ENCODE peak calls at places on chromosomes 1 and 21, in eight cellular contexts. A, O, Y, T, Z, I, N and C are unnamed samples.

GRCh38 chr1:11286735-11287410 is 13.9 kb downstream of the UBIAD1 start:
- DNase-seq in T (no peak), Z (peak; percentile 59), N (no peak), I (no peak), A (peak; percentile 88), O (no peak), Y (peak; percentile 7), C (peak; percentile 79)

GRCh38 chr21:44066116-44066515 is 41.1 kb upstream of the PWP2 start:
- DNase-seq in N (no peak), T (no peak), A (no peak), O (no peak), Y (no peak), I (no peak), Z (no peak), C (no peak)

GRCh38 chr1:67468066-67468718 is 38.0 kb upstream of the SERBP1 start:
- DNase-seq in A (no peak), I (no peak), Z (peak; percentile 34), T (no peak), Y (peak; percentile 9), N (peak; percentile 77), O (no peak), C (no peak)

GRCh38 chr1:28928306-28928987 is 14.1 kb downstream of the EPB41 start:
- DNase-seq in I (no peak), N (no peak), A (no peak), Y (no peak), Z (no peak), T (no peak), O (no peak), C (peak; percentile 2)

GRCh38 chr1:67764674-67765073 is 68.6 kb downstream of the GNG12 start:
- DNase-seq in I (no peak), O (no peak), T (no peak), A (no peak), Y (no peak), N (no peak), Z (no peak), C (peak; percentile 35)

GRCh38 chr1:2416403-2416802 is 4.0 kb upstream of the PEX10 start:
- DNase-seq in I (no peak), Y (no peak), A (no peak), O (no peak), N (peak; percentile 37), Z (no peak), T (no peak), C (no peak)

GRCh38 chr21:28489197-28489596 is 503.5 kb downstream of the LTN1 start:
- DNase-seq in N (no peak), I (no peak), A (no peak), Y (no peak), Z (no peak), O (no peak), T (no peak), C (no peak)

GRCh38 chr1:151314137-151314875 is 12.9 kb downstream of the PI4KB start:
- DNase-seq in N (no peak), T (no peak), A (no peak), Y (peak; percentile 92), O (peak; percentile 51), Z (peak; percentile 93), I (peak; percentile 87), C (peak; percentile 93)

GRCh38 chr1:147809236-147809635 is 48.8 kb upstream of the GJA5 start:
- DNase-seq in Z (no peak), N (no peak), I (no peak), Y (no peak), O (no peak), T (no peak), A (no peak), C (no peak)

GRCh38 chr1:67532452-67533216 is 102.4 kb upstream of the SERBP1 start:
- DNase-seq in Z (peak; percentile 87), T (peak; percentile 45), O (no peak), N (peak; percentile 90), Y (peak; percentile 94), A (peak; percentile 80), I (no peak), C (peak; percentile 95)

GRCh38 chr1:64356636-64357256 is 113.2 kb upstream of the CACHD1 start:
- DNase-seq in O (no peak), A (peak; percentile 8), I (no peak), N (no peak), T (no peak), Z (no peak), Y (no peak), C (no peak)

GRCh38 chr1:51242546-51242945 is 6.5 kb downstream of the RNF11 start:
- DNase-seq in Z (no peak), Y (no peak), T (no peak), N (peak; percentile 32), A (no peak), O (no peak), I (no peak), C (no peak)

GRCh38 chr1:174000274-174000852 is 21.8 kb downstream of the RC3H1 start:
- DNase-seq in A (no peak), N (no peak), Z (no peak), I (no peak), O (no peak), Y (peak; percentile 50), T (no peak), C (no peak)

GRCh38 chr1:34013958-34014737 is 150.3 kb downstream of the HMGB4 start:
- DNase-seq in Z (peak; percentile 1), A (peak; percentile 73), Y (no peak), T (peak; percentile 3), N (no peak), O (peak; percentile 4), I (no peak), C (peak; percentile 28)

GRCh38 chr1:245934409-245934808 is 572.7 kb downstream of the SMYD3 start:
- DNase-seq in A (no peak), N (no peak), T (no peak), Z (no peak), I (no peak), O (no peak), Y (no peak), C (no peak)

GRCh38 chr1:244913806-244914205 is 49.5 kb upstream of the HNRNPU start:
- DNase-seq in Z (no peak), O (no peak), I (no peak), N (no peak), A (no peak), T (no peak), Y (no peak), C (no peak)

GRCh38 chr1:30816211-30817082 is 58.9 kb upstream of the LAPTM5 start:
- DNase-seq in T (no peak), O (no peak), Y (peak; percentile 62), Z (peak; percentile 82), I (peak; percentile 68), A (peak; percentile 97), N (peak; percentile 89), C (peak; percentile 72)

GRCh38 chr1:206581571-206581981 is 30.7 kb downstream of the EIF2D start:
- DNase-seq in T (no peak), Z (no peak), I (no peak), N (no peak), Y (no peak), O (no peak), A (no peak), C (no peak)

GRCh38 chr1:43276673-43277072 is 6.9 kb downstream of the TMEM125 start:
- DNase-seq in N (no peak), Z (no peak), T (no peak), I (no peak), Y (no peak), A (no peak), O (no peak), C (no peak)

GRCh38 chr21:42225571-42226155 is 6.7 kb downstream of the ABCG1 start:
- DNase-seq in I (no peak), T (no peak), O (no peak), N (no peak), A (no peak), Z (no peak), Y (no peak), C (no peak)
- H3K4me3 ChIP-seq in I (no peak overlapping the region), T (no peak overlapping the region), O (no peak overlapping the region), N (no peak overlapping the region), A (no peak overlapping the region), Z (no peak overlapping the region), Y (no peak overlapping the region), C (no peak overlapping the region)

GRCh38 chr21:35511298-35512162 is 462.4 kb upstream of the RUNX1 start:
- DNase-seq in A (no peak), Y (peak; percentile 56), O (no peak), I (no peak), N (peak; percentile 91), T (no peak), Z (peak; percentile 63), C (peak; percentile 52)
- H3K4me3 ChIP-seq in A (no peak overlapping the region), Y (no peak overlapping the region), O (no peak overlapping the region), I (no peak overlapping the region), N (no peak overlapping the region), T (no peak overlapping the region), Z (peak overlapping the region; percentile 19), C (no peak overlapping the region)

DNA sequence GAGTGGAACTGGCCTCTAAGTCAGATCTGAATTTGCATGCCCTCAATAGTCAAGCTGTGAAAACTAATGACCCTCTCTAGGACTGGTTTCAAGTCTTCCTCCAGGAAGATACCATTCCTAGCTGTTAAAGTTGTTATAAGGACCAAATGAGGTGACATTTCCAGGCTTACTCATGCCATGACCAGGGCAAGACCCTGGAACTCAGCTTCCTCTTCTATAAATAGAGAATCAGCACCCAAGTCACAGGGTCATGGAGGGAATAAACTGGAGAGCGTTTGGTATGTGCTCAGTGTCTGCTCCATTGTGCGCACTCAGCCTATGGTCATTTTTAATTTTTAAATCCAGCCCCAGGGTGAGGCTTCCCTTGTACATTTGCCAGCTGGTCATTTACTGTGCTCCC is 2.5 kb downstream of the S100A9 start:
- DNase-seq in T (no peak), N (no peak), Z (no peak), I (no peak), O (no peak), A (no peak), Y (no peak), C (no peak)
- H3K4me3 ChIP-seq in T (no peak overlapping the region), N (no peak overlapping the region), Z (no peak overlapping the region), I (no peak overlapping the region), O (no peak overlapping the region), A (no peak overlapping the region), Y (no peak overlapping the region), C (no peak overlapping the region)

GRCh38 chr1:229025576-229025975 is 245.3 kb upstream of the RAB4A start:
- DNase-seq in T (no peak), N (no peak), I (no peak), O (no peak), Z (no peak), A (no peak), Y (no peak), C (no peak)

GRCh38 chr1:229028509-229028908 is 242.4 kb upstream of the RAB4A start:
- DNase-seq in N (no peak), I (no peak), A (peak; percentile 71), O (no peak), T (no peak), Z (no peak), Y (no peak), C (no peak)

GRCh38 chr1:229027622-229028182 is 243.2 kb upstream of the RAB4A start:
- DNase-seq in A (peak; percentile 94), N (peak; percentile 48), Z (no peak), I (peak; percentile 45), O (no peak), Y (peak; percentile 93), T (no peak), C (peak; percentile 12)

GRCh38 chr1:229028987-229029550 is 241.8 kb upstream of the RAB4A start:
- DNase-seq in T (no peak), N (no peak), I (no peak), A (no peak), Z (no peak), Y (no peak), O (no peak), C (no peak)

DNA sequence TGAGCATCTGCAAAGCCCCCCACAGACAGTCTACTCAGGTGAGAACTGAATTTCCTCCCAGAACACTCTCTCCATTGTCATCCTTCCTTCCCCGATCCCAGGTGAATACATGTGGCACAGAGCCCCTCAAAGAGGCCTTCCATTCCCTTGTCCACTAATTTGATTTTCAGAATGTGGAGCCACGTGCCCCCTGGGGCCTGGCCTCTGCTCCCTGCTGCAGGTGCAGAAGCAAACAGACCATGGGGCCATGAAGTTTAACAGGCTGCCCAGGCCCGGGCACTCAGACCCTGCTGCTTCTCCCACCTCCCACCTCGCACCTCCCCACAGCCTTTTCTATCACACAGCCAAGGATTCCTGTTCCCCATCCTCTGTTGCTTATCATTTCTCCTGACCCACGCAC is 243.8 kb upstream of the RAB4A start:
- DNase-seq in O (no peak), Z (no peak), A (peak; percentile 68), N (no peak), T (no peak), I (no peak), Y (no peak), C (no peak)
- H3K4me3 ChIP-seq in O (no peak overlapping the region), Z (no peak overlapping the region), A (peak overlapping the region; percentile 24), N (no peak overlapping the region), T (no peak overlapping the region), I (no peak overlapping the region), Y (no peak overlapping the region), C (no peak overlapping the region)